ENCODE peak calls at places on chromosomes 3 and 15, in six cellular contexts. Z, I, R, E, L and J are unnamed samples.
A peak's percentile ranks its signal among the peaks of the same experiment; 100 is the strongest.

GRCh38 chr3:141940204-141940776 is 63.8 kb downstream of the ATP1B3 start:
- DNase-seq in R (peak; percentile 98), L (peak; percentile 88), Z (no peak), E (no peak), I (peak; percentile 69), J (peak; percentile 63)

GRCh38 chr3:66593978-66594377 is 93.2 kb upstream of the LRIG1 start:
- DNase-seq in Z (peak; percentile 95), R (peak; percentile 87), I (peak; percentile 82), E (no peak), L (no peak), J (peak; percentile 76)

GRCh38 chr15:64521726-64522164 is 61.4 kb downstream of the ZNF609 start:
- DNase-seq in R (peak; percentile 81), I (peak; percentile 51), Z (no peak), E (peak; percentile 55), L (no peak), J (peak; percentile 83)

GRCh38 chr3:113531826-113532697 is at the start of gene SIDT1:
- DNase-seq in Z (no peak), I (peak; percentile 34), R (peak; percentile 54), L (peak; percentile 47), E (no peak), J (no peak)

GRCh38 chr15:65086680-65087111 is 10.2 kb downstream of the KBTBD13 start:
- DNase-seq in L (no peak), Z (no peak), R (no peak), I (no peak), E (no peak), J (no peak)

GRCh38 chr3:115836944-115837343 is 213.6 kb downstream of the GAP43 start:
- DNase-seq in Z (no peak), E (no peak), I (peak; percentile 16), R (no peak), L (no peak), J (peak; percentile 49)

GRCh38 chr3:159534496-159534895 is 454.1 kb upstream of the IL12A start:
- DNase-seq in Z (no peak), L (no peak), R (no peak), E (no peak), I (no peak), J (no peak)

GRCh38 chr3:86519819-86520218 is 471.1 kb downstream of the VGLL3 start:
- DNase-seq in I (no peak), R (no peak), Z (no peak), L (no peak), E (no peak), J (no peak)

GRCh38 chr3:107063351-107063750 is 313.9 kb upstream of the CCDC54 start:
- DNase-seq in R (no peak), E (no peak), L (no peak), Z (no peak), I (peak; percentile 3), J (peak; percentile 17)

GRCh38 chr3:182241777-182242556 is 530.2 kb downstream of the SOX2 start:
- DNase-seq in L (no peak), Z (no peak), R (peak; percentile 23), I (peak; percentile 24), E (no peak), J (peak; percentile 34)

GRCh38 chr3:132034486-132035464 is at the start of gene CPNE4:
- DNase-seq in E (peak; percentile 92), I (peak; percentile 51), L (peak; percentile 81), Z (no peak), R (peak; percentile 71), J (peak; percentile 74)
- H3K4me3 ChIP-seq in E (peak within 1 kb of the TSS; percentile 27), I (no peak within 1 kb of the TSS), L (no peak within 1 kb of the TSS), Z (peak within 1 kb of the TSS; percentile 36), R (peak within 1 kb of the TSS; percentile 52), J (peak within 1 kb of the TSS; percentile 23)

GRCh38 chr3:29412117-29412516 is 131.2 kb downstream of the RBMS3 start:
- DNase-seq in E (no peak), I (no peak), R (no peak), L (no peak), Z (no peak), J (no peak)

GRCh38 chr3:29409409-29409808 is 128.5 kb downstream of the RBMS3 start:
- DNase-seq in E (no peak), I (no peak), L (no peak), Z (no peak), R (no peak), J (peak; percentile 57)

GRCh38 chr3:29410660-29411405 is 130.0 kb downstream of the RBMS3 start:
- DNase-seq in L (no peak), I (no peak), Z (no peak), E (no peak), R (no peak), J (peak; percentile 55)

GRCh38 chr3:29408676-29409075 is 127.8 kb downstream of the RBMS3 start:
- DNase-seq in L (no peak), R (no peak), E (no peak), Z (no peak), I (no peak), J (peak; percentile 63)

GRCh38 chr3:29410200-29410599 is 129.3 kb downstream of the RBMS3 start:
- DNase-seq in R (no peak), I (no peak), Z (no peak), E (no peak), L (no peak), J (no peak)
- H3K4me3 ChIP-seq in R (no peak overlapping the region), I (no peak overlapping the region), Z (no peak overlapping the region), E (no peak overlapping the region), L (no peak overlapping the region), J (no peak overlapping the region)

DNA sequence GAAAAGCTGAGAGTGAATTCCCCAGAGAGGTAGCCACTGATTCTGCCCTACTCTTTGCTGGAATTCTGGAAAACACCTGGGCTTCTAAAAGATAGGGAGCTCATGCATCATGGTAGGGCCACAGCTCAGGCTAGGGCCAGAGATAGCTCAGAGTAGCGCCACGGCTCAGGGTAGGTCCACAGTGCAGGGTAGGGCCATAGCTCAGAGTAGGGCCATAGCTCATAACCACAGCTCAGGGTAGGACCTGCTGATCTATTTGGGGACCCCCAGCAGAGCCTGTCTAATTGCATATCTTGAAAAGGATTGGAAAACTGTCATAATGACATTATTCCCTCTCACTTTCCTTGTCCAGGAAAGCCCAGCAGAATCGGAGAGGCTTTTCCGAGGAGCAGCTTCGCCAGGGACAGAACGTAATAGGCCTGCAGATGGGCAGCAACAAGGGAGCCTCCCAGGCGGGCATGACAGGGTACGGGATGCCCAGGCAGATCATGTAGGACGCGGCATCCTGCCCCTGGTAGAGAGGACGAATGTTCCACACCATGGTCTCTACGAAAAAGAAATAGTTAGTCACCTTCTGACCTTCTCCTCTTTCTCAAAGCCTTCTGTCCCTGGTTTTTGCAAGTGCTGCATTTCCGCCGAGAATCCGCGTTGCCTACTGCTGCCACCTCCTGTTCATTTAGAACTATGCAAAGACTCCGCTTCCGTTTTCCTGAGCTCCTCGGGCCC is 14.5 kb downstream of the TAGLN3 start:
- DNase-seq in I (peak; percentile 82), R (peak; percentile 48), E (peak; percentile 78), Z (peak; percentile 23), L (peak; percentile 65), J (peak; percentile 85)
- H3K4me3 ChIP-seq in I (no peak overlapping the region), R (no peak overlapping the region), E (no peak overlapping the region), Z (no peak overlapping the region), L (no peak overlapping the region), J (no peak overlapping the region)

GRCh38 chr3:13075318-13075717 is 2.1 kb upstream of the IQSEC1 start:
- DNase-seq in Z (no peak), L (no peak), R (no peak), E (no peak), I (no peak), J (no peak)

GRCh38 chr3:13073042-13073906 is at the start of gene IQSEC1:
- DNase-seq in L (peak; percentile 16), I (no peak), Z (no peak), E (peak; percentile 35), R (no peak), J (no peak)

GRCh38 chr3:13072239-13073041 is 789 bp downstream of the IQSEC1 start:
- DNase-seq in R (no peak), L (no peak), I (no peak), Z (no peak), E (no peak), J (no peak)

GRCh38 chr3:13076255-13076654 is 3.0 kb upstream of the IQSEC1 start:
- DNase-seq in E (no peak), R (no peak), Z (no peak), I (no peak), L (no peak), J (no peak)

GRCh38 chr3:13073976-13074375 is 747 bp upstream of the IQSEC1 start:
- DNase-seq in L (no peak), Z (no peak), R (no peak), E (peak; percentile 32), I (no peak), J (no peak)
- H3K4me3 ChIP-seq in L (no peak overlapping the region), Z (no peak overlapping the region), R (no peak overlapping the region), E (no peak overlapping the region), I (no peak overlapping the region), J (no peak overlapping the region)